ENCODE peak calls at places on chromosome 7, in nine cellular contexts. S is CD8-positive, alpha-beta memory T cell; P is adipocyte; W is effector memory CD4-positive, alpha-beta T cell; T is tibial nerve; Q is PC-3; D is kidney; N is uterus; Z is mucosa of descending colon. C is an unnamed sample. For H3K4me1 and H3K36me3, the result is how much of the 10 kb centered on the place peaks cover.

GRCh38 chr7:102287082-102287464 is 405 bp downstream of the SH2B2 start:
- DNase-seq in S (no peak), P (no peak), W (no peak), T (no peak), Q (no peak), D (no peak), N (no peak), Z (no peak), C (no peak)

GRCh38 chr7:130649004-130649790 is 19.4 kb downstream of the COPG2 start:
- DNase-seq in S (no peak), P (peak), W (no peak), T (no peak), Q (no peak), D (no peak), N (no peak), Z (no peak), C (no peak)

GRCh38 chr7:38040831-38041230 is 120.4 kb downstream of the EPDR1 start:
- DNase-seq in S (no peak), P (no peak), W (no peak), T (no peak), Q (no peak), D (no peak), N (no peak), Z (no peak), C (no peak)

GRCh38 chr7:114107522-114107921 is 188.7 kb upstream of the PPP1R3A start:
- DNase-seq in S (no peak), P (peak), W (no peak), T (no peak), Q (no peak), D (no peak), N (no peak), Z (no peak), C (no peak)

GRCh38 chr7:141700848-141701371 is 1.1 kb downstream of the DENND11 start:
- DNase-seq in S (no peak), P (peak), W (no peak), T (no peak), Q (no peak), D (no peak), N (no peak), Z (peak), C (peak)

GRCh38 chr7:51165337-51165736 is 151.3 kb downstream of the COBL start:
- DNase-seq in S (no peak), P (no peak), W (no peak), T (no peak), Q (no peak), D (no peak), N (no peak), Z (no peak), C (no peak)

GRCh38 chr7:82362129-82362528 is 81.4 kb downstream of the CACNA2D1 start:
- DNase-seq in S (no peak), P (peak), W (no peak), T (no peak), Q (no peak), D (no peak), N (no peak), Z (no peak), C (no peak)

GRCh38 chr7:107386543-107386900 is 83.3 kb upstream of the GPR22 start:
- DNase-seq in S (no peak), P (peak), W (no peak), T (no peak), Q (no peak), D (no peak), N (no peak), Z (no peak), C (no peak)

GRCh38 chr7:16268821-16269768 is 152.2 kb downstream of the CRPPA start:
- DNase-seq in S (no peak), P (peak), W (no peak), T (no peak), Q (peak), D (no peak), N (no peak), Z (no peak), C (no peak)

GRCh38 chr7:104652434-104652833 is 324.0 kb downstream of the LHFPL3 start:
- DNase-seq in S (no peak), P (no peak), W (no peak), T (no peak), Q (no peak), D (no peak), N (no peak), Z (no peak), C (no peak)

GRCh38 chr7:87369216-87369615 is 23.8 kb downstream of the CROT start:
- DNase-seq in S (no peak), P (no peak), W (peak), T (no peak), Q (no peak), D (no peak), N (no peak), Z (no peak), C (no peak)

GRCh38 chr7:7750571-7751242 is 32.3 kb upstream of the RPA3 start:
- DNase-seq in S (no peak), P (no peak), W (no peak), T (no peak), Q (no peak), D (no peak), N (no peak), Z (no peak), C (no peak)

GRCh38 chr7:48299580-48300169 is 128.4 kb downstream of the ABCA13 start:
- DNase-seq in S (no peak), P (peak), W (no peak), T (peak), Q (peak), D (no peak), N (no peak), Z (no peak), C (peak)

GRCh38 chr7:158248816-158249215 is 338.8 kb downstream of the PTPRN2 start:
- DNase-seq in S (no peak), P (no peak), W (no peak), T (no peak), Q (no peak), D (no peak), N (no peak), Z (no peak), C (no peak)

GRCh38 chr7:155785536-155785935 is 26.7 kb downstream of the SHH start:
- DNase-seq in S (no peak), P (no peak), W (no peak), T (no peak), Q (peak), D (no peak), N (no peak), Z (no peak), C (no peak)

GRCh38 chr7:33964417-33965115 is 59.2 kb downstream of the BMPER start:
- DNase-seq in S (no peak), P (no peak), W (no peak), T (no peak), Q (no peak), D (no peak), N (no peak), Z (no peak), C (no peak)

GRCh38 chr7:72919256-72919775 is 5.6 kb upstream of the POM121 start:
- DNase-seq in S (no peak), P (no peak), W (no peak), T (no peak), Q (no peak), D (no peak), N (no peak), Z (no peak), C (no peak)

GRCh38 chr7:7912937-7913336 is 55.7 kb upstream of the GLCCI1 start:
- DNase-seq in S (no peak), P (no peak), W (no peak), T (no peak), Q (no peak), D (no peak), N (no peak), Z (no peak), C (no peak)

GRCh38 chr7:108345710-108346336 is 110.4 kb downstream of the NRCAM start:
- DNase-seq in S (no peak), P (no peak), W (no peak), T (no peak), Q (no peak), D (no peak), N (no peak), Z (no peak), C (no peak)

DNA sequence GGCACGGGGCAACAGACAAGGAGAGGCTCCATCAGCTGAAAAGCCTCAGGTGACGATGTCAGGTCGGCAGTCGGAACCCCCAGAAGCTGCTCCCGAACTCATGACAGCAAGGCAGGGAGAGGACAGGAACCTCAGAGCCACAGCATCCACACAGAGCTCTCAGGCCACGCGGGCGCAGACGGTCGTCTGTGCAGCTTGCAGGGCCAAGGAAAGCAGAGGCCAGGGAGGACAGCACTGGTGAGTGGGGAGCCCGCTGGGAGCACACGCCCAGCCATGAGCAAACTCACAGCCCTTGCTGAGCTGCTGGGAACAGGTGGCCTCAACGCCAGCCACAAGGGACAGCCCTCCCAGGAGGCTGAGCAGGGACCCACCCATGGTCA is 138.9 kb downstream of the MAD1L1 start:
- DNase-seq in S (no peak), P (no peak), W (no peak), T (no peak), Q (no peak), D (no peak), N (no peak), Z (no peak), C (no peak)
- H3K4me1 ChIP-seq in S (under half), P (under half), W (under half), T (under half), Q (under half), D (under half), N (under half), Z (under half), C (under half)

DNA sequence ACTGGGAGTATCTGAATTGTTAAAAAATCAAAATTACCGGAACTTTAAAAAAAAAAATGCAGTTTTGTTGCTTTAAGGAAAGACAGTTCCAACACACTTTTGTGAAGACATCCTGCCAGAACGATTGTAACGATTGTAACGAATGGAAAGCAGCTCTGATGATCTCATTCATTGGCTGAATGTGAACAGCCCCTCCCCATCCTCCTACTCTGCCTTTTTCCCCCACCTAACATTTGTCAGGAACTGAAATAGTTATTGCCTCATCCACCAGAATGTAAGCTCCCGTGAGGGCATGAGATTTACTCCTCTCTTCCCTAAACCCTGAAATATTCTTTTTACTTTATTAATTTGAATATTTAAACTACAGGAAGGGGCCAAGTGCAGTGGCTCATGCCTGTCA is 23.1 kb upstream of the ZC3HAV1L start:
- DNase-seq in S (no peak), P (no peak), W (no peak), T (no peak), Q (no peak), D (no peak), N (no peak), Z (no peak), C (no peak)
- H3K36me3 ChIP-seq in S (half or more), P (under half), W (half or more), T (half or more), Q (under half), D (under half), N (under half), Z (under half), C (under half)

DNA sequence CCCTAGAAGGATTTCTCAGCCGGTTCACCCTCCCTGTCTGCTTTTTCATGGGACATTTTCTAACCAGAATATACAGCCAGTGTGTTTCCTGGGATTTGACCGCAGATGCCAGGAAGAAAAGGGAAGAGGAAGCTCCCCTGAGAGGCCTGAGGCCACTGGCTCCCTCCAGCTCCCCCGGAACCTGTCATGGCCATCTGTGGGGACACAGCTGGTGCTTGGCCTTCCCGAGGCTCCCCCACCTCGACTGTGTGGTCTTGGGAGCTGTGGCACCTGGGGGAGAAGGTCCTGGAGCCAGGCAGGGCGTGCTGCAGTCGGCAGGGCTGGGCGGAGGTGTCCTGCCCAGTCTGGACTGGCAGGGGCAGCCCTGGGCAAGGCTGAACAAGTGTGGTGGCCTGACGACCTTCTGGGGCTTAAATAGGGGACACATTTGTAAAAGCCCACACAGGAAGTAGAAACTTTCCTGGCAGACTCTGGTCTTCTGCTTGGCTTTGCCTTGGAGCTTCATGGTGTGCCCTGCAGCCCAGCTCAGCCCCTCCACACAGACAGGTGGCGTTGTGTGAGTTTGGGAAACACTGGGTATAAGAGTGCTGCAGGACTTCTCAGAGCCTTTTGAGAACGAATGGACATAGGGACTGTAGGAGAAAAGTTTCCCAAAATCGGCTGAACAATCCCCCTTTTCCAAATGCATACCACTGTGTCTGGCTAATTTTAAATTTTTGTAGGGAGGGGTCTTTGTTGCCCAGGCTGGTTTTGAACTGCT is 6.8 kb downstream of the BRI3 start:
- DNase-seq in S (no peak), P (no peak), W (no peak), T (no peak), Q (no peak), D (peak), N (no peak), Z (no peak), C (peak)
- H3K4me1 ChIP-seq in S (under half), P (under half), W (under half), T (half or more), Q (under half), D (half or more), N (under half), Z (half or more), C (half or more)

GRCh38 chr7:6146666-6147065 is 115.5 kb downstream of the ANKRD61 start:
- DNase-seq in S (no peak), P (no peak), W (no peak), T (no peak), Q (no peak), D (no peak), N (no peak), Z (no peak), C (no peak)
- H3K36me3 ChIP-seq in S (half or more), P (half or more), W (half or more), T (half or more), Q (under half), D (under half), N (under half), Z (under half), C (half or more)

GRCh38 chr7:22343071-22343470 is 13.9 kb downstream of the RAPGEF5 start:
- DNase-seq in S (no peak), P (no peak), W (no peak), T (no peak), Q (no peak), D (no peak), N (no peak), Z (no peak), C (no peak)
- H3K4me1 ChIP-seq in S (under half), P (under half), W (under half), T (under half), Q (under half), D (under half), N (under half), Z (under half), C (half or more)

GRCh38 chr7:43785425-43785824 is 26.9 kb downstream of the BLVRA start:
- DNase-seq in S (no peak), P (peak), W (no peak), T (no peak), Q (peak), D (no peak), N (peak), Z (no peak), C (peak)
- H3K36me3 ChIP-seq in S (under half), P (under half), W (under half), T (under half), Q (under half), D (under half), N (under half), Z (under half), C (under half)

GRCh38 chr7:99733003-99733402 is 2.0 kb downstream of the CYP3A7 start:
- DNase-seq in S (no peak), P (no peak), W (no peak), T (no peak), Q (no peak), D (no peak), N (no peak), Z (no peak), C (peak)
- H3K4me1 ChIP-seq in S (under half), P (under half), W (under half), T (under half), Q (under half), D (under half), N (under half), Z (under half), C (half or more)

GRCh38 chr7:149196705-149197171 is 1.4 kb downstream of the ZNF282 start:
- DNase-seq in S (no peak), P (peak), W (no peak), T (no peak), Q (peak), D (no peak), N (no peak), Z (no peak), C (no peak)

GRCh38 chr7:149196151-149196704 is 882 bp downstream of the ZNF282 start:
- DNase-seq in S (no peak), P (peak), W (no peak), T (no peak), Q (no peak), D (no peak), N (no peak), Z (no peak), C (no peak)

GRCh38 chr7:149198161-149198816 is 2.9 kb downstream of the ZNF282 start:
- DNase-seq in S (no peak), P (no peak), W (no peak), T (no peak), Q (no peak), D (no peak), N (no peak), Z (no peak), C (no peak)

GRCh38 chr7:149197675-149198074 is 2.3 kb downstream of the ZNF282 start:
- DNase-seq in S (no peak), P (no peak), W (no peak), T (no peak), Q (no peak), D (no peak), N (no peak), Z (no peak), C (no peak)

DNA sequence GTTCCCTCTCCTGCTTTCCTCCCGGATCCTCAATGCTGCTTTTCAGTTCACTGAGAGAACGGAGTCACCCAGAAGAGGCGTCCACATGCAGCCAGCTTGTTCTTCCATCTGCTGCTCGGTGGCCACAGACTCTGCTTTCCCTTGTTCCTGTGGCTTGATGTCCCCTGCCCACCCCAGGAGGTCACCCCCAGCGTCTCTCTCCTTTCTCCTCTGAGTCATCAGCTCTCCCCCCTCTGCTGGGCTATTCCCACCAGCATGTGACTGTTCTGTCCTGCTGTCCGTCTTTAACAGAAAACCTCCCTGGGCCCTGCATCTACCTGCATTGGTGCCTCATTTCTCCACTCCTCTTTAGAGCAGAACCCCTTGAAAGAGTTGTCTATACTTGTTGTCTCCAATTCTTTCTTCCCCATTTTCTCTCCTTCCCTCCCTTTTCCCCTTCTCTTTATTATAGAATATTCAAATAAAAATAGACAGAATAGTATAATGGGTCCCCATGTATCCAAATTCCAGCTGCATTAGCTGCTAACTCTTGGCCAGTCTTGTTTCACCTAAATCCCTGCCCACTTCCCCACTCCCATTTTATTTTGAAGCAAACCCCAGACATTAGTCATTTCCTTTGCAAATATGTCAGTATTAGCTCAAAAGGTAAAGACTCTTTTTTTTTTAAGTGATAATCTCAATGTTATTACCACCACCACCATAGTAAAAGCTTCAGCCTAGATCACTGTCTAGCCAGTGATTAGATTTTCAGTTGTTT is 4.1 kb downstream of the ZNF282 start:
- DNase-seq in S (no peak), P (no peak), W (no peak), T (no peak), Q (peak), D (no peak), N (no peak), Z (no peak), C (no peak)
- H3K36me3 ChIP-seq in S (under half), P (half or more), W (under half), T (half or more), Q (under half), D (under half), N (under half), Z (under half), C (under half)

GRCh38 chr7:41110186-41110585 is 592.7 kb downstream of the INHBA start:
- DNase-seq in S (no peak), P (no peak), W (no peak), T (no peak), Q (peak), D (no peak), N (no peak), Z (no peak), C (no peak)

GRCh38 chr7:41107938-41108448 is 594.9 kb downstream of the INHBA start:
- DNase-seq in S (no peak), P (peak), W (no peak), T (no peak), Q (peak), D (no peak), N (no peak), Z (no peak), C (no peak)

GRCh38 chr7:41108821-41109220 is 594.1 kb downstream of the INHBA start:
- DNase-seq in S (no peak), P (peak), W (no peak), T (no peak), Q (peak), D (no peak), N (no peak), Z (no peak), C (no peak)

GRCh38 chr7:41104621-41105020 is 598.3 kb downstream of the INHBA start:
- DNase-seq in S (no peak), P (no peak), W (no peak), T (no peak), Q (no peak), D (no peak), N (no peak), Z (no peak), C (no peak)

DNA sequence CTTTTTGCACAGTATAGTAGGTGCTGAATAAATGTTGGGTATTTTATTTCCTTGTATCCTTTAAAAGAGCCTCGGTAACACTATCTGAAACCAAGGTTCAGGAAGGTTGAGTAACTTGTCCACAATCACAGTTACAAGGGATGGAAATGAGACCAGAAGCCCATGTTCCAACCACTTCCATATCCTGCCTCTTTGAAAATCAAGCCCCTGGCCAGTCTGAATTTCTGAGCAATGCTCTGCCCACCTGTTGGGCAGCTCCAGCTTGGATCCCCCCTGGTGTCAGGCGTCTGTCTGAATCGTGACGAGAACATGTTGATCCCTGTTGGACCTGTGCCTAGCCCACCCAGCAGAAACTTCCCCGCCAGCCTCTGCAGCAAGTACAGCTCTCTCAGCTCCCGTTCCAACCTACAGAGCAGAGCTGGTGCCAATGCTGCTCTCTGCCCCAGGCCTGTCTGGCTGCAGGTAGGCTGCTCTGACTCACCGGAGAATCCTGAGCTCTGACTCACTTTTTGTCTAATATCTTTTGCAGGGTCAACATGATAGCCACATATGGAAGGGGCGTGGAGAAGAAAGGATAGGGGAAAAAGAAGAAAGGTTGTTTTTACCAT is 595.5 kb downstream of the INHBA start:
- DNase-seq in S (no peak), P (no peak), W (no peak), T (no peak), Q (peak), D (peak), N (peak), Z (no peak), C (no peak)
- H3K4me1 ChIP-seq in S (under half), P (under half), W (under half), T (under half), Q (half or more), D (under half), N (under half), Z (under half), C (under half)